ENCODE peak calls at places on chromosomes 4 and X, in seven cellular contexts. Y is activated CD4-positive, CD25-positive, alpha-beta regulatory T cell; S is ELF-1; R is NCI-H774; F is ecto neural progenitor cell; W is activated CD8-positive, alpha-beta memory T cell treated with anti-CD3 and anti-CD28 coated beads for 1 hour; K is astrocyte of the spinal cord. J is an unnamed sample.

GRCh38 chr4:128163177-128164117 is 102.3 kb downstream of the LARP1B start:
- DNase-seq in S (no peak), Y (no peak), W (no peak), R (no peak), K (peak), F (no peak), J (no peak)

GRCh38 chrX:42096262-42096939 is 173.0 kb upstream of the CASK start:
- DNase-seq in Y (no peak), F (no peak), W (no peak), K (peak), R (no peak), S (peak), J (no peak)

GRCh38 chr4:79597266-79597665 is 189.2 kb upstream of the GK2 start:
- DNase-seq in F (no peak), R (no peak), S (no peak), W (no peak), K (peak), Y (no peak), J (no peak)

GRCh38 chrX:5957506-5957905 is 271.2 kb downstream of the NLGN4X start:
- DNase-seq in W (no peak), R (no peak), K (peak), F (no peak), Y (no peak), S (no peak), J (no peak)

GRCh38 chr4:100340534-100341364 is 150.5 kb upstream of the DDIT4L start:
- DNase-seq in W (no peak), F (no peak), Y (no peak), K (peak), R (no peak), S (no peak), J (no peak)

GRCh38 chr4:106868381-106869035 is 167.6 kb downstream of the DKK2 start:
- DNase-seq in R (no peak), S (no peak), F (no peak), K (peak), Y (no peak), W (no peak), J (no peak)

GRCh38 chr4:61200991-61201526 is 933 bp downstream of the ADGRL3 start:
- DNase-seq in Y (no peak), S (peak), F (no peak), R (no peak), W (no peak), K (peak), J (no peak)

GRCh38 chr4:19961092-19961491 is 290.6 kb upstream of the SLIT2 start:
- DNase-seq in W (no peak), R (no peak), Y (no peak), F (no peak), S (no peak), K (peak), J (no peak)

GRCh38 chr4:98794565-98795205 is 134.2 kb downstream of the EIF4E start:
- DNase-seq in F (no peak), S (peak), R (no peak), Y (peak), K (peak), W (no peak), J (no peak)

GRCh38 chr4:89279385-89279784 is 28.2 kb downstream of the GPRIN3 start:
- DNase-seq in W (no peak), Y (no peak), K (no peak), R (no peak), S (no peak), F (no peak), J (no peak)

GRCh38 chrX:5068550-5068949 is 1160.1 kb downstream of the NLGN4X start:
- DNase-seq in S (no peak), Y (no peak), K (no peak), F (no peak), R (no peak), W (no peak), J (no peak)

GRCh38 chr4:56999751-57000150 is 21.1 kb downstream of the POLR2B start:
- DNase-seq in R (no peak), S (no peak), F (no peak), W (no peak), Y (no peak), K (no peak), J (no peak)

GRCh38 chr4:142380052-142380598 is 466.0 kb downstream of the INPP4B start:
- DNase-seq in W (no peak), R (no peak), K (no peak), F (no peak), S (no peak), Y (no peak), J (no peak)

GRCh38 chr4:6111354-6111930 is 88.9 kb downstream of the JAKMIP1 start:
- DNase-seq in K (no peak), S (no peak), Y (no peak), F (no peak), R (no peak), W (no peak), J (no peak)

GRCh38 chrX:115561605-115562491 is 874 bp downstream of the PLS3 start:
- DNase-seq in Y (no peak), R (peak), S (peak), F (peak), W (no peak), K (peak), J (peak)

GRCh38 chr4:74545488-74545887 is 100.6 kb downstream of the AREG start:
- DNase-seq in R (no peak), F (no peak), Y (no peak), S (no peak), K (no peak), W (no peak), J (no peak)

GRCh38 chrX:141214216-141214615 is 28.1 kb downstream of the SPANXC start:
- DNase-seq in K (peak), Y (no peak), R (no peak), W (no peak), F (no peak), S (no peak), J (no peak)

GRCh38 chr4:186190456-186191265 is 706 bp upstream of the CYP4V2 start:
- DNase-seq in K (peak), W (peak), S (peak), Y (no peak), R (no peak), F (no peak), J (peak)

GRCh38 chrX:63713510-63713909 is 71.5 kb downstream of the ARHGEF9 start:
- DNase-seq in K (peak), W (no peak), Y (no peak), S (peak), R (no peak), F (no peak), J (no peak)

GRCh38 chrX:97401154-97401553 is 517.4 kb downstream of the RPA4 start:
- DNase-seq in K (no peak), F (no peak), R (no peak), W (no peak), S (peak), Y (no peak), J (no peak)

GRCh38 chrX:10483191-10483808 is 137.1 kb downstream of the MID1 start:
- DNase-seq in F (no peak), R (no peak), W (no peak), Y (no peak), S (peak), K (no peak), J (no peak)

GRCh38 chr4:92064574-92064973 is 239.2 kb upstream of the GRID2 start:
- DNase-seq in R (no peak), F (no peak), K (no peak), Y (no peak), W (no peak), S (no peak), J (no peak)

GRCh38 chr4:76498550-76498949 is 63.5 kb downstream of the SHROOM3 start:
- DNase-seq in R (no peak), Y (no peak), S (no peak), F (no peak), W (no peak), K (no peak), J (no peak)

GRCh38 chrX:67619253-67619652 is 75.4 kb downstream of the AR start:
- DNase-seq in Y (no peak), W (no peak), R (no peak), K (peak), F (no peak), S (no peak), J (no peak)

GRCh38 chr4:122827899-122828601 is 1.4 kb downstream of the FGF2 start:
- DNase-seq in W (no peak), R (no peak), F (peak), S (peak), K (peak), Y (no peak), J (no peak)

GRCh38 chr4:59057804-59058203 is 1947.6 kb upstream of the IGFBP7 start:
- DNase-seq in R (no peak), W (no peak), K (no peak), F (no peak), Y (no peak), S (no peak), J (no peak)

GRCh38 chrX:45669715-45670360 is 469.2 kb upstream of the DIPK2B start:
- DNase-seq in S (no peak), K (peak), R (no peak), Y (no peak), F (no peak), W (no peak), J (no peak)

GRCh38 chrX:15245896-15246295 is 24.0 kb downstream of the ASB9 start:
- DNase-seq in F (no peak), R (no peak), Y (no peak), K (no peak), S (no peak), W (no peak), J (no peak)

GRCh38 chr4:12586607-12587006 is 897.5 kb downstream of the RAB28 start:
- DNase-seq in W (no peak), R (no peak), Y (no peak), K (no peak), F (no peak), S (no peak), J (no peak)

GRCh38 chr4:15691346-15692140 is 9.9 kb downstream of the FAM200B start:
- DNase-seq in S (peak), W (no peak), Y (no peak), R (no peak), K (peak), F (no peak), J (no peak)